ENCODE peak calls at places on chromosomes 3 and 15, in six cellular contexts. One of them, this sample, is unnamed.

GRCh38 chr3:35598804-35599203 is 40.5 kb upstream of the ARPP21 start:
- DNase-seq in fibroblast of lung: no peak
- DNase-seq in GM13976: no peak
- DNase-seq in activated T-cell treated with anti-CD3 and anti-CD28 coated beads, Interleukin-2, amount 50 U/mL, for 72 hours: no peak
- DNase-seq in substantia nigra: no peak
- DNase-seq in choroid plexus epithelial cell: no peak
- DNase-seq in this sample: no peak

GRCh38 chr3:84126160-84126559 is 832.6 kb upstream of the CADM2 start:
- DNase-seq in choroid plexus epithelial cell: no peak
- DNase-seq in GM13976: no peak
- DNase-seq in substantia nigra: no peak
- DNase-seq in activated T-cell treated with anti-CD3 and anti-CD28 coated beads, Interleukin-2, amount 50 U/mL, for 72 hours: no peak
- DNase-seq in fibroblast of lung: no peak
- DNase-seq in this sample: no peak

GRCh38 chr15:97904196-97904572 is 56.3 kb upstream of the ARRDC4 start:
- DNase-seq in GM13976: peak
- DNase-seq in choroid plexus epithelial cell: peak
- DNase-seq in fibroblast of lung: peak
- DNase-seq in substantia nigra: no peak
- DNase-seq in activated T-cell treated with anti-CD3 and anti-CD28 coated beads, Interleukin-2, amount 50 U/mL, for 72 hours: peak
- DNase-seq in this sample: peak

GRCh38 chr3:182533394-182533793 is 259.9 kb upstream of the ATP11B start:
- DNase-seq in substantia nigra: no peak
- DNase-seq in choroid plexus epithelial cell: no peak
- DNase-seq in activated T-cell treated with anti-CD3 and anti-CD28 coated beads, Interleukin-2, amount 50 U/mL, for 72 hours: no peak
- DNase-seq in fibroblast of lung: no peak
- DNase-seq in GM13976: no peak
- DNase-seq in this sample: no peak

GRCh38 chr3:178244653-178245384 is 291.4 kb upstream of the KCNMB2 start:
- DNase-seq in fibroblast of lung: no peak
- DNase-seq in GM13976: no peak
- DNase-seq in substantia nigra: no peak
- DNase-seq in choroid plexus epithelial cell: no peak
- DNase-seq in activated T-cell treated with anti-CD3 and anti-CD28 coated beads, Interleukin-2, amount 50 U/mL, for 72 hours: no peak
- DNase-seq in this sample: no peak

GRCh38 chr15:65650312-65651041 is 28.7 kb downstream of the SLC24A1 start:
- DNase-seq in substantia nigra: no peak
- DNase-seq in choroid plexus epithelial cell: no peak
- DNase-seq in GM13976: peak
- DNase-seq in activated T-cell treated with anti-CD3 and anti-CD28 coated beads, Interleukin-2, amount 50 U/mL, for 72 hours: no peak
- DNase-seq in fibroblast of lung: no peak
- DNase-seq in this sample: no peak

GRCh38 chr15:64315136-64315661 is 40.8 kb downstream of the CSNK1G1 start:
- DNase-seq in activated T-cell treated with anti-CD3 and anti-CD28 coated beads, Interleukin-2, amount 50 U/mL, for 72 hours: no peak
- DNase-seq in substantia nigra: no peak
- DNase-seq in GM13976: no peak
- DNase-seq in fibroblast of lung: no peak
- DNase-seq in choroid plexus epithelial cell: no peak
- DNase-seq in this sample: no peak

GRCh38 chr15:67690936-67691335 is 134.4 kb upstream of the SKOR1 start:
- DNase-seq in fibroblast of lung: peak
- DNase-seq in substantia nigra: no peak
- DNase-seq in choroid plexus epithelial cell: peak
- DNase-seq in activated T-cell treated with anti-CD3 and anti-CD28 coated beads, Interleukin-2, amount 50 U/mL, for 72 hours: no peak
- DNase-seq in GM13976: no peak
- DNase-seq in this sample: peak

GRCh38 chr15:69664572-69665326 is 212.1 kb downstream of the RPLP1 start:
- DNase-seq in fibroblast of lung: no peak
- DNase-seq in choroid plexus epithelial cell: no peak
- DNase-seq in GM13976: peak
- DNase-seq in activated T-cell treated with anti-CD3 and anti-CD28 coated beads, Interleukin-2, amount 50 U/mL, for 72 hours: no peak
- DNase-seq in substantia nigra: no peak
- DNase-seq in this sample: no peak

GRCh38 chr3:194930439-194931204 is 244.9 kb downstream of the FAM43A start:
- DNase-seq in choroid plexus epithelial cell: peak
- DNase-seq in activated T-cell treated with anti-CD3 and anti-CD28 coated beads, Interleukin-2, amount 50 U/mL, for 72 hours: no peak
- DNase-seq in GM13976: no peak
- DNase-seq in substantia nigra: no peak
- DNase-seq in fibroblast of lung: peak
- DNase-seq in this sample: peak

GRCh38 chr3:51379746-51380330 is 5.3 kb upstream of the MANF start:
- DNase-seq in choroid plexus epithelial cell: no peak
- DNase-seq in fibroblast of lung: no peak
- DNase-seq in GM13976: no peak
- DNase-seq in activated T-cell treated with anti-CD3 and anti-CD28 coated beads, Interleukin-2, amount 50 U/mL, for 72 hours: no peak
- DNase-seq in substantia nigra: no peak
- DNase-seq in this sample: no peak

GRCh38 chr3:152738656-152739055 is 96.3 kb upstream of the P2RY1 start:
- DNase-seq in GM13976: no peak
- DNase-seq in fibroblast of lung: peak
- DNase-seq in choroid plexus epithelial cell: peak
- DNase-seq in substantia nigra: no peak
- DNase-seq in activated T-cell treated with anti-CD3 and anti-CD28 coated beads, Interleukin-2, amount 50 U/mL, for 72 hours: no peak
- DNase-seq in this sample: no peak

GRCh38 chr3:192571197-192571791 is 156.0 kb downstream of the FGF12 start:
- DNase-seq in choroid plexus epithelial cell: peak
- DNase-seq in fibroblast of lung: peak
- DNase-seq in substantia nigra: no peak
- DNase-seq in activated T-cell treated with anti-CD3 and anti-CD28 coated beads, Interleukin-2, amount 50 U/mL, for 72 hours: no peak
- DNase-seq in GM13976: no peak
- DNase-seq in this sample: peak

GRCh38 chr3:168165390-168166269 is 69.9 kb upstream of the GOLIM4 start:
- DNase-seq in activated T-cell treated with anti-CD3 and anti-CD28 coated beads, Interleukin-2, amount 50 U/mL, for 72 hours: peak
- DNase-seq in fibroblast of lung: peak
- DNase-seq in substantia nigra: no peak
- DNase-seq in choroid plexus epithelial cell: peak
- DNase-seq in GM13976: peak
- DNase-seq in this sample: peak

GRCh38 chr15:60916674-60917468 is 312.2 kb downstream of the RORA start:
- DNase-seq in choroid plexus epithelial cell: peak
- DNase-seq in fibroblast of lung: peak
- DNase-seq in GM13976: peak
- DNase-seq in substantia nigra: peak
- DNase-seq in activated T-cell treated with anti-CD3 and anti-CD28 coated beads, Interleukin-2, amount 50 U/mL, for 72 hours: peak
- DNase-seq in this sample: peak

GRCh38 chr15:71705151-71705550 is 105.2 kb upstream of the NR2E3 start:
- DNase-seq in activated T-cell treated with anti-CD3 and anti-CD28 coated beads, Interleukin-2, amount 50 U/mL, for 72 hours: no peak
- DNase-seq in GM13976: no peak
- DNase-seq in substantia nigra: no peak
- DNase-seq in choroid plexus epithelial cell: peak
- DNase-seq in fibroblast of lung: peak
- DNase-seq in this sample: no peak

GRCh38 chr15:28191832-28192231 is 92.7 kb upstream of the OCA2 start:
- DNase-seq in GM13976: no peak
- DNase-seq in fibroblast of lung: peak
- DNase-seq in choroid plexus epithelial cell: peak
- DNase-seq in substantia nigra: peak
- DNase-seq in activated T-cell treated with anti-CD3 and anti-CD28 coated beads, Interleukin-2, amount 50 U/mL, for 72 hours: no peak
- DNase-seq in this sample: peak

GRCh38 chr15:25137013-25137412 is 182.2 kb downstream of the SNRPN start:
- DNase-seq in activated T-cell treated with anti-CD3 and anti-CD28 coated beads, Interleukin-2, amount 50 U/mL, for 72 hours: no peak
- DNase-seq in substantia nigra: no peak
- DNase-seq in GM13976: no peak
- DNase-seq in choroid plexus epithelial cell: no peak
- DNase-seq in fibroblast of lung: no peak
- DNase-seq in this sample: no peak

GRCh38 chr3:124986153-124987143 is 51.9 kb upstream of the MUC13 start:
- DNase-seq in choroid plexus epithelial cell: peak
- DNase-seq in GM13976: no peak
- DNase-seq in substantia nigra: no peak
- DNase-seq in fibroblast of lung: peak
- DNase-seq in activated T-cell treated with anti-CD3 and anti-CD28 coated beads, Interleukin-2, amount 50 U/mL, for 72 hours: no peak
- DNase-seq in this sample: peak

GRCh38 chr3:106036706-106037105 is 167.9 kb upstream of the CBLB start:
- DNase-seq in choroid plexus epithelial cell: no peak
- DNase-seq in activated T-cell treated with anti-CD3 and anti-CD28 coated beads, Interleukin-2, amount 50 U/mL, for 72 hours: no peak
- DNase-seq in substantia nigra: no peak
- DNase-seq in fibroblast of lung: no peak
- DNase-seq in GM13976: no peak
- DNase-seq in this sample: no peak

GRCh38 chr15:25796395-25796794 is 66.7 kb downstream of the ATP10A start:
- DNase-seq in activated T-cell treated with anti-CD3 and anti-CD28 coated beads, Interleukin-2, amount 50 U/mL, for 72 hours: no peak
- DNase-seq in fibroblast of lung: no peak
- DNase-seq in substantia nigra: no peak
- DNase-seq in choroid plexus epithelial cell: no peak
- DNase-seq in GM13976: no peak
- DNase-seq in this sample: no peak

GRCh38 chr3:11238057-11238456 is 34.1 kb upstream of the ATG7 start:
- DNase-seq in substantia nigra: no peak
- DNase-seq in activated T-cell treated with anti-CD3 and anti-CD28 coated beads, Interleukin-2, amount 50 U/mL, for 72 hours: peak
- DNase-seq in GM13976: no peak
- DNase-seq in fibroblast of lung: peak
- DNase-seq in choroid plexus epithelial cell: peak
- DNase-seq in this sample: peak

GRCh38 chr3:114221165-114221880 is 16.1 kb downstream of the ZNF80 start:
- DNase-seq in choroid plexus epithelial cell: peak
- DNase-seq in fibroblast of lung: peak
- DNase-seq in GM13976: no peak
- DNase-seq in substantia nigra: no peak
- DNase-seq in activated T-cell treated with anti-CD3 and anti-CD28 coated beads, Interleukin-2, amount 50 U/mL, for 72 hours: peak
- DNase-seq in this sample: no peak

GRCh38 chr15:35667908-35668307 is 121.9 kb upstream of the DPH6 start:
- DNase-seq in substantia nigra: no peak
- DNase-seq in GM13976: no peak
- DNase-seq in fibroblast of lung: no peak
- DNase-seq in activated T-cell treated with anti-CD3 and anti-CD28 coated beads, Interleukin-2, amount 50 U/mL, for 72 hours: no peak
- DNase-seq in choroid plexus epithelial cell: no peak
- DNase-seq in this sample: no peak